ENCODE peak calls at places on chromosome 20, in five cellular contexts. B, O, R, T and Z are unnamed samples.

GRCh38 chr20:25238319-25239037 is 9.4 kb upstream of the PYGB start:
- DNase-seq in B (no peak), O (no peak), R (no peak), T (peak; percentile 51), Z (peak; percentile 88)

GRCh38 chr20:50320005-50320909 is 129.6 kb downstream of the CEBPB start:
- DNase-seq in B (no peak), O (no peak), R (no peak), T (no peak), Z (peak; percentile 57)

GRCh38 chr20:37941992-37942391 is 39.1 kb downstream of the VSTM2L start:
- DNase-seq in B (peak; percentile 3), O (no peak), R (no peak), T (no peak), Z (no peak)

GRCh38 chr20:38126146-38126912 is 38.7 kb downstream of the TGM2 start:
- DNase-seq in B (peak; percentile 45), O (no peak), R (no peak), T (peak; percentile 87), Z (no peak)

GRCh38 chr20:32474967-32475819 is 109.9 kb downstream of the NOL4L start:
- DNase-seq in B (peak; percentile 92), O (peak; percentile 79), R (peak; percentile 94), T (peak; percentile 99), Z (peak; percentile 100)

GRCh38 chr20:10632681-10633509 is 40.9 kb downstream of the JAG1 start:
- DNase-seq in B (no peak), O (no peak), R (no peak), T (no peak), Z (no peak)

GRCh38 chr20:17518339-17519052 is 12.7 kb downstream of the BFSP1 start:
- DNase-seq in B (no peak), O (no peak), R (no peak), T (peak; percentile 29), Z (peak; percentile 90)

GRCh38 chr20:8104252-8104651 is 27.8 kb upstream of the PLCB1 start:
- DNase-seq in B (no peak), O (no peak), R (no peak), T (no peak), Z (no peak)

GRCh38 chr20:62366370-62367135 is 559 bp downstream of the LAMA5 start:
- DNase-seq in B (no peak), O (no peak), R (peak; percentile 64), T (no peak), Z (no peak)

GRCh38 chr20:60341062-60341461 is 382.8 kb downstream of the CDH26 start:
- DNase-seq in B (no peak), O (no peak), R (no peak), T (no peak), Z (no peak)

GRCh38 chr20:13028673-13029072 is 19.9 kb downstream of the SPTLC3 start:
- DNase-seq in B (no peak), O (no peak), R (no peak), T (peak; percentile 35), Z (no peak)

GRCh38 chr20:58649288-58650180 is 1.5 kb upstream of the STX16 start:
- DNase-seq in B (peak; percentile 69), O (no peak), R (peak; percentile 71), T (no peak), Z (no peak)

GRCh38 chr20:63750807-63751470 is 11.4 kb downstream of the SLC2A4RG start:
- DNase-seq in B (peak; percentile 71), O (no peak), R (no peak), T (no peak), Z (peak; percentile 57)

GRCh38 chr20:47274449-47275108 is 81.9 kb downstream of the ZMYND8 start:
- DNase-seq in B (peak; percentile 10), O (no peak), R (no peak), T (peak; percentile 98), Z (peak; percentile 97)

GRCh38 chr20:57082546-57082945 is 183.9 kb downstream of the BMP7 start:
- DNase-seq in B (no peak), O (no peak), R (no peak), T (no peak), Z (no peak)

GRCh38 chr20:44271915-44272663 is 25.0 kb downstream of the GDAP1L1 start:
- DNase-seq in B (no peak), O (no peak), R (no peak), T (no peak), Z (no peak)

GRCh38 chr20:46230811-46231282 is 77.5 kb downstream of the CDH22 start:
- DNase-seq in B (no peak), O (peak; percentile 37), R (peak; percentile 76), T (peak; percentile 52), Z (no peak)